ENCODE peak calls at places on chromosomes 6 and 20, in ten cellular contexts. V is left colon; N is GM12891; I is activated CD4-positive, alpha-beta T cell treated with anti-CD3 and anti-CD28 coated beads, Interleukin-2, amount 10 ng/mL, durations not matched to agents 7 days and 5 days; D is amniotic epithelial cell; X is suprapubic skin; H is GM04504; R is transverse colon; K is CD4-positive, alpha-beta memory T cell; P is activated naive CD8-positive, alpha-beta T cell treated with anti-CD3 and anti-CD28 coated beads for 36 hours. O is an unnamed sample.

GRCh38 chr6:169292340-169293124 is 38.9 kb upstream of the THBS2 start:
- DNase-seq in K (no peak), R (no peak), V (no peak), X (peak), I (no peak), D (peak), P (no peak), N (no peak), H (peak), O (no peak)

GRCh38 chr20:60152792-60153191 is 194.6 kb downstream of the CDH26 start:
- DNase-seq in N (no peak), V (no peak), D (no peak), I (no peak), K (no peak), P (no peak), H (no peak), R (no peak), X (no peak), O (no peak)

GRCh38 chr20:17226410-17227198 is at the start of gene PCSK2:
- DNase-seq in D (peak), R (peak), P (no peak), V (peak), X (no peak), N (no peak), I (no peak), H (peak), K (no peak), O (no peak)

GRCh38 chr6:42572523-42572922 is 8.7 kb downstream of the UBR2 start:
- DNase-seq in I (peak), V (no peak), P (no peak), R (no peak), H (no peak), X (no peak), N (no peak), D (no peak), K (no peak), O (no peak)

GRCh38 chr20:326645-327031 is 1.3 kb downstream of the SOX12 start:
- DNase-seq in D (no peak), X (no peak), I (no peak), H (no peak), P (no peak), V (peak), R (peak), K (no peak), N (no peak), O (no peak)

GRCh38 chr20:45934046-45934586 is 367 bp upstream of the PCIF1 start:
- DNase-seq in X (no peak), V (peak), R (peak), K (no peak), I (no peak), P (no peak), D (no peak), N (no peak), H (no peak), O (no peak)

GRCh38 chr6:156694679-156695078 is 82.5 kb upstream of the ARID1B start:
- DNase-seq in N (no peak), R (no peak), K (no peak), D (no peak), I (no peak), P (no peak), V (no peak), H (no peak), X (no peak), O (no peak)

GRCh38 chr20:45911486-45912343 is at the start of gene PLTP:
- DNase-seq in X (peak), R (peak), H (no peak), P (peak), V (peak), N (no peak), D (peak), I (peak), K (peak), O (peak)

GRCh38 chr6:40444307-40444706 is 142.9 kb downstream of the LRFN2 start:
- DNase-seq in P (no peak), N (no peak), X (no peak), I (no peak), K (no peak), R (no peak), V (no peak), D (no peak), H (no peak), O (no peak)

GRCh38 chr6:6597682-6598081 is 9.2 kb downstream of the LY86 start:
- DNase-seq in H (no peak), K (no peak), I (no peak), X (no peak), N (no peak), P (no peak), D (no peak), V (no peak), R (no peak), O (no peak)

O was measured in activated T-cell treated with anti-CD3 and anti-CD28 coated beads, Interleukin-2, amount 50 U/mL, for 48 hours.